ENCODE peak calls at places on chromosomes 7 and 10, in seven cellular contexts. Q is pancreas, I is sigmoid colon, Z is GM06990, P is Panc1, U is cardiac fibroblast, B is left cardiac atrium. N is an unnamed sample.

GRCh38 chr10:69567920-69568319 is 5.3 kb downstream of the NEUROG3 start:
- DNase-seq in Q (peak), I (no peak), Z (no peak), P (no peak), U (peak), B (peak), N (no peak)

GRCh38 chr7:106947244-106947728 is 82.2 kb downstream of the PIK3CG start:
- DNase-seq in Q (no peak), I (no peak), Z (no peak), P (peak), U (peak), B (peak), N (peak)

GRCh38 chr7:139644191-139644590 is 120.7 kb downstream of the CLEC2L start:
- DNase-seq in Q (no peak), I (no peak), Z (no peak), P (no peak), U (no peak), B (no peak), N (no peak)

GRCh38 chr10:14381475-14381874 is 50.8 kb upstream of the FRMD4A start:
- DNase-seq in Q (no peak), I (no peak), Z (no peak), P (no peak), U (no peak), B (no peak), N (no peak)

GRCh38 chr7:38318803-38319416 is 45.5 kb upstream of the TARP start:
- DNase-seq in Q (no peak), I (no peak), Z (no peak), P (peak), U (peak), B (no peak), N (peak)

GRCh38 chr7:52017802-52018679 is 701.4 kb upstream of the COBL start:
- DNase-seq in Q (no peak), I (no peak), Z (no peak), P (peak), U (no peak), B (no peak), N (no peak)

GRCh38 chr7:142632291-142633134 is 116.8 kb upstream of the PRSS1 start:
- DNase-seq in Q (peak), I (no peak), Z (peak), P (peak), U (peak), B (peak), N (peak)

GRCh38 chr7:73909051-73909941 is 48.3 kb downstream of the TMEM270 start:
- DNase-seq in Q (no peak), I (peak), Z (no peak), P (no peak), U (no peak), B (no peak), N (no peak)

GRCh38 chr7:38217672-38218071 is 39.6 kb downstream of the STARD3NL start:
- DNase-seq in Q (no peak), I (no peak), Z (no peak), P (no peak), U (no peak), B (no peak), N (no peak)

GRCh38 chr7:42502022-42502421 is 265.0 kb upstream of the GLI3 start:
- DNase-seq in Q (no peak), I (no peak), Z (no peak), P (no peak), U (no peak), B (no peak), N (no peak)

GRCh38 chr10:70978181-70978580 is 89.8 kb upstream of the PCBD1 start:
- DNase-seq in Q (no peak), I (no peak), Z (no peak), P (no peak), U (no peak), B (no peak), N (no peak)

GRCh38 chr7:27424749-27425148 is 182.1 kb downstream of the EVX1 start:
- DNase-seq in Q (no peak), I (no peak), Z (no peak), P (no peak), U (no peak), B (no peak), N (no peak)

GRCh38 chr10:43965033-43965917 is 316.6 kb upstream of the ZNF32 start:
- DNase-seq in Q (peak), I (no peak), Z (peak), P (no peak), U (peak), B (no peak), N (no peak)

GRCh38 chr7:155602156-155602555 is 42.3 kb upstream of the RBM33 start:
- DNase-seq in Q (no peak), I (no peak), Z (no peak), P (no peak), U (no peak), B (no peak), N (no peak)

GRCh38 chr10:130751851-130752250 is 559.7 kb downstream of the TCERG1L start:
- DNase-seq in Q (no peak), I (peak), Z (no peak), P (no peak), U (no peak), B (no peak), N (no peak)

GRCh38 chr10:77975086-77975666 is 48.6 kb upstream of the DLG5 start:
- DNase-seq in Q (no peak), I (peak), Z (no peak), P (no peak), U (no peak), B (no peak), N (no peak)

GRCh38 chr7:134625571-134625970 is 21.1 kb upstream of the BPGM start:
- DNase-seq in Q (no peak), I (no peak), Z (no peak), P (no peak), U (peak), B (no peak), N (no peak)

GRCh38 chr10:106435081-106435480 is 729.4 kb downstream of the SORCS1 start:
- DNase-seq in Q (no peak), I (no peak), Z (no peak), P (no peak), U (no peak), B (no peak), N (no peak)

GRCh38 chr10:132676193-132676891 is 109.6 kb downstream of the NKX6-2 start:
- DNase-seq in Q (peak), I (peak), Z (no peak), P (no peak), U (no peak), B (peak), N (no peak)

N was measured in prostate gland.